ENCODE peak calls at places on chromosomes 1 and 21, in four cellular contexts. K is SK-N-SH, T is K562, Q is HCT116. I is an unnamed sample.

GRCh38 chr1:15322648-15323350 is 75.8 kb downstream of the FHAD1 start:
- DNase-seq in T (peak), Q (no peak), K (peak), I (no peak)

GRCh38 chr1:203675596-203676347 is 49.1 kb downstream of the ATP2B4 start:
- DNase-seq in K (no peak), T (no peak), Q (no peak), I (no peak)

GRCh38 chr1:43367026-43367903 is 546 bp downstream of the ELOVL1 start:
- DNase-seq in Q (peak), K (peak), T (peak), I (no peak)

GRCh38 chr1:43373034-43373940 is 5.5 kb upstream of the ELOVL1 start:
- DNase-seq in T (no peak), K (no peak), Q (peak), I (no peak)

GRCh38 chr21:45290948-45291612 is 3.4 kb upstream of the POFUT2 start:
- DNase-seq in T (no peak), K (peak), Q (no peak), I (no peak)

GRCh38 chr1:174165471-174166137 is 6.3 kb downstream of the RABGAP1L start:
- DNase-seq in K (no peak), Q (no peak), T (no peak), I (no peak)

GRCh38 chr1:43978551-43979260 is at the start of gene B4GALT2:
- DNase-seq in Q (no peak), K (peak), T (peak), I (peak)

GRCh38 chr1:8689431-8690252 is 127.8 kb downstream of the RERE start:
- DNase-seq in Q (no peak), K (no peak), T (no peak), I (no peak)

GRCh38 chr1:204172404-204173049 is 6.4 kb upstream of the REN start:
- DNase-seq in K (no peak), T (no peak), Q (no peak), I (no peak)

GRCh38 chr1:183100575-183100974 is 77.4 kb downstream of the LAMC1 start:
- DNase-seq in T (no peak), Q (no peak), K (no peak), I (no peak)

GRCh38 chr1:102693345-102693744 is 415.0 kb downstream of the COL11A1 start:
- DNase-seq in T (no peak), K (no peak), Q (no peak), I (no peak)
- TF ChIP-seq ZBTB33 in T (no peak), K (no peak), Q (no peak), I (no peak)

DNA sequence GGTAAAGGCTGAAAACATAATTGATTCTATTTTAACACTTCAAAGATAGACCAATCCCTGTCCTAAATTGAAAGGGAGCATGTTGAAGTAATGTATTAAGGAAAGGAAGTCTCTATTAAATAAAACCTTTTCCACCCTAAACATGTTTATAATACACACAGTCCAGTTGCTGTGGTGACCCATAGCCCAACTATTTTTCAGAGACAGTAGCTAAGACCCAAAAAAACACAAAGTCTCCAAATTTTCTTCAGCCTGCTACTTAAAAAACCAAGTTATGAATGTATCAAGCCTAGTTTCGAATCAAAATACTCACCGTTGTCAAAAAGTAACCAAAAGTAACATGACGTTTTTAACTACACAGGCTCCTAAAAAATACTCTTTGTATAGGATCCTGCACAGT is 1.6 kb downstream of the ELK4 start:
- DNase-seq in Q (no peak), K (no peak), T (no peak), I (no peak)
- TF ChIP-seq ZBTB33 in Q (no peak), K (no peak), T (no peak), I (no peak)

GRCh38 chr1:232599178-232600041 is 30.5 kb downstream of the SIPA1L2 start:
- DNase-seq in T (no peak), K (peak), Q (no peak), I (no peak)
- TF ChIP-seq ZBTB33 in T (no peak), K (no peak), Q (no peak), I (no peak)

GRCh38 chr1:202149566-202149965 is 5.0 kb upstream of the ARL8A start:
- DNase-seq in Q (no peak), K (no peak), T (no peak), I (no peak)
- TF ChIP-seq ZBTB33 in Q (no peak), K (no peak), T (no peak), I (no peak)

GRCh38 chr1:200857804-200858203 is 15.0 kb upstream of the GPR25 start:
- DNase-seq in T (no peak), K (no peak), Q (no peak), I (no peak)

GRCh38 chr1:200867018-200867811 is 5.6 kb upstream of the GPR25 start:
- DNase-seq in T (no peak), K (no peak), Q (no peak), I (no peak)

GRCh38 chr1:200866521-200866920 is 6.3 kb upstream of the GPR25 start:
- DNase-seq in K (no peak), T (no peak), Q (no peak), I (no peak)

GRCh38 chr1:200862713-200863415 is 9.9 kb upstream of the GPR25 start:
- DNase-seq in K (no peak), T (no peak), Q (no peak), I (no peak)

DNA sequence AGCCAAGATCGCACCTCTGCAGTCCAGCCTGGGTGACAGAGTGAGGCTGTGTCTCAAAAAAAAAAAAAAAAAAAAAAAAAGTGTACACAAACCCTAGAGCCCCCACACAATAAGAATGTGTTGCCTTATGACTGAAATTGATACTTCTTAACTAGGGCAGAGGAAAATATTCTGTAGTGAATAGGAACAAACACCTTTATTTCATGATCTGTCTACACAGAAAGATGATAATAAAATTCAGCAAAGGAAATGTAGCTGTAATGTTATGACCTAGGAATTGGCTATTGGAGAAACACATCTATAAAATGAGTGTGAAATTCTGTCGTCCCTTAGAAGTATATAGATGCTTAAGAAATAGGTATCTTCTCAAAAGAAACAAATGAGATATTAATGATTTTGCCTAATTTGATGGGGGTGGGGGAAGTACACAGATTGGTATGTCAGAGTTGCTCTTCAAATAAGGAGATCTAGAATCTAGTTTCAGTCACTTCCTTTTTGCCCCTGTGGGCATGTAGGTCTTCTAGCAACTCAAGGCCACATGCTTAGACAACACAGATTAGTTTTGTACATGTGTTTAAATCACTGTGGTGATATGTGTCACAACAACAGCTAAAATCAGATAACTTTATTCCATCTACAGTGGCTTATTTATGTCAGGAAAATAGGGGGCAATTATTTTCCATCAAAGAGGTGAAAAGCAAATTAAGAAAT is 10.7 kb upstream of the GPR25 start:
- DNase-seq in Q (no peak), K (no peak), T (no peak), I (no peak)
- TF ChIP-seq ZBTB33 in Q (no peak), K (no peak), T (no peak), I (no peak)

GRCh38 chr1:24557711-24558121 is 1.8 kb downstream of the NCMAP start:
- DNase-seq in K (no peak), Q (no peak), T (no peak), I (no peak)

GRCh38 chr1:24557220-24557619 is 1.3 kb downstream of the NCMAP start:
- DNase-seq in Q (no peak), T (no peak), K (no peak), I (no peak)

GRCh38 chr1:24560361-24560760 is 4.5 kb downstream of the NCMAP start:
- DNase-seq in T (no peak), Q (no peak), K (no peak), I (no peak)

GRCh38 chr1:24558455-24558854 is 2.6 kb downstream of the NCMAP start:
- DNase-seq in K (no peak), T (no peak), Q (no peak), I (peak)

GRCh38 chr1:24558902-24559791 is 3.3 kb downstream of the NCMAP start:
- DNase-seq in T (no peak), Q (peak), K (peak), I (peak)
- TF ChIP-seq ZBTB33 in T (no peak), Q (no peak), K (peak), I (no peak)

DNA sequence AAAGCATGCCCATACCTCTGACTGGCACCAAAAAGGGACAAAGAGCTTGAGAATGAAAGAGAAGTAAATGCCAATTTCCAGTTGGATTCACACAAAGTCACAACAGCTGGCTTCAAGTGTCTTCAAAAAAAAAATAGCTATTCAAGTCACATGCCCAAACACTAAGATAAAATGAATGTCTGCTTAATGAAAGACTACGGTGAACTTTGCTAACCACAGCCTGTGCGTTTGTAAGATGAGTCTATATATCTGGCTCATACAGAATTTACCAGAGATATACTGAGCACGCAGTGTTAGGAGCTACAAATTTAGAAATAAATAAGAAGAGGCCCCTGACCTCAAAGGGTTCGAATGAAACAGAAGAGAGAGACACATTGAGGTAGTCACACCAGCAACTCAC is 73.2 kb downstream of the DAB1 start:
- DNase-seq in T (no peak), K (no peak), Q (no peak), I (no peak)
- TF ChIP-seq ZBTB33 in T (no peak), K (no peak), Q (no peak), I (no peak)

GRCh38 chr1:11979453-11979817 is 809 bp upstream of the MFN2 start:
- DNase-seq in K (no peak), T (no peak), Q (no peak), I (no peak)
- TF ChIP-seq ZBTB33 in K (no peak), T (peak), Q (no peak), I (no peak)

GRCh38 chr1:207009182-207009850 is 23.2 kb downstream of the C1orf116 start:
- DNase-seq in T (no peak), Q (no peak), K (no peak), I (peak)

GRCh38 chr1:207009945-207010344 is 22.6 kb downstream of the C1orf116 start:
- DNase-seq in K (no peak), Q (no peak), T (no peak), I (no peak)

GRCh38 chr1:207007352-207008033 is 25.1 kb downstream of the C1orf116 start:
- DNase-seq in Q (peak), T (no peak), K (no peak), I (peak)

GRCh38 chr1:207013321-207014085 is 19.1 kb downstream of the C1orf116 start:
- DNase-seq in T (no peak), Q (no peak), K (no peak), I (no peak)

DNA sequence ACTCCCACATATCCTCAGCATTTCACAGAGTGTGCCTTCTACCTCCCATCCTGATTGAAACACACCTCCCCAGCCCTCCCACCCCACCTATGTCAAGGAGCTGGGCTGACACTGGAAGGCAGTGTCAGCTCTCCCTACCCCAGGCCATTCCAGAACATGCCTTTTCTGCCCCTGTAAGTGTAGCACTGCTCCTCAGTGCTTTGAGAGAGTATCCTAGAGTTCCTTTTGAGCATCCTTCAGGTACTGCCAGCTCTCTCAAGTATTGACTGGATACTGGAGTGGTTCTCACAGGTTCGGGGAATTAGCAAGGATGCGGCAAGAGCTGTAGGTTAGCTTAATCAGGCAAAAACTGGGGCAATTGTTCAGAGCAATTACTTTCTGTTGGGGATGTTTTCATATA is 21.8 kb downstream of the C1orf116 start:
- DNase-seq in T (no peak), Q (no peak), K (no peak), I (no peak)
- TF ChIP-seq ZBTB33 in T (no peak), Q (no peak), K (no peak), I (no peak)